ENCODE peak calls at places on chromosomes 1 and 21, in seven cellular contexts. X is naive thymus-derived CD8-positive, alpha-beta T cell; A is SK-N-MC; J is nephron progenitor cell; E is ACHN; Y is mesendoderm; P is NCI-H1694. V is an unnamed sample.

GRCh38 chr1:209318302-209319056 is 265.0 kb upstream of the CAMK1G start:
- DNase-seq in E (no peak), X (no peak), A (no peak), Y (peak), J (no peak), P (peak), V (no peak)

GRCh38 chr1:12618661-12619395 is 818 bp upstream of the DHRS3 start:
- DNase-seq in J (peak), A (no peak), X (no peak), E (peak), Y (peak), P (no peak), V (no peak)

GRCh38 chr1:157431751-157432150 is 120.6 kb downstream of the FCRL5 start:
- DNase-seq in Y (no peak), P (no peak), A (no peak), X (no peak), E (no peak), J (no peak), V (no peak)

GRCh38 chr1:231387770-231388669 is 34.1 kb downstream of the EGLN1 start:
- DNase-seq in E (no peak), X (no peak), J (no peak), A (no peak), P (no peak), Y (no peak), V (no peak)

GRCh38 chr1:5878938-5879337 is 113.3 kb downstream of the NPHP4 start:
- DNase-seq in Y (no peak), E (no peak), A (no peak), X (peak), J (no peak), P (no peak), V (no peak)

GRCh38 chr1:15196807-15197530 is 43.4 kb downstream of the TMEM51 start:
- DNase-seq in J (no peak), Y (peak), A (no peak), E (peak), P (no peak), X (no peak), V (no peak)

GRCh38 chr1:176897350-176898236 is 266.9 kb downstream of the ASTN1 start:
- DNase-seq in P (peak), J (peak), E (peak), X (no peak), Y (peak), A (peak), V (peak)

GRCh38 chr1:46278807-46279206 is 24.6 kb downstream of the LRRC41 start:
- DNase-seq in X (no peak), J (no peak), Y (no peak), E (no peak), P (no peak), A (no peak), V (no peak)

GRCh38 chr21:16536661-16537359 is 807.0 kb downstream of the USP25 start:
- DNase-seq in X (no peak), J (no peak), A (no peak), P (no peak), E (no peak), Y (no peak), V (no peak)

GRCh38 chr1:119728007-119728406 is 16.3 kb downstream of the PHGDH start:
- DNase-seq in J (no peak), Y (no peak), X (no peak), A (no peak), P (no peak), E (no peak), V (no peak)

GRCh38 chr1:18868354-18868753 is 8.9 kb upstream of the TAS1R2 start:
- DNase-seq in J (no peak), X (no peak), P (no peak), E (no peak), A (no peak), Y (no peak), V (no peak)

GRCh38 chr1:226754097-226754496 is 15.0 kb upstream of the ITPKB start:
- DNase-seq in J (no peak), X (no peak), Y (no peak), P (no peak), A (no peak), E (no peak), V (no peak)

GRCh38 chr1:46603481-46603857 is 599 bp downstream of the MKNK1 start:
- DNase-seq in X (no peak), Y (peak), J (no peak), P (no peak), E (no peak), A (no peak), V (no peak)

GRCh38 chr1:23483327-23484252 is at the start of gene ASAP3:
- DNase-seq in E (peak), Y (peak), J (peak), X (peak), P (no peak), A (no peak), V (no peak)

GRCh38 chr1:109615879-109616278 is 3.5 kb downstream of the GNAT2 start:
- DNase-seq in X (no peak), A (no peak), J (no peak), P (no peak), Y (no peak), E (no peak), V (no peak)

V was measured in 8988T.